ENCODE peak calls at places on chromosome 7, in six cellular contexts. M, Y, A, Z, Q and R are unnamed samples.
A peak's percentile ranks its signal among the peaks of the same experiment; 100 is the strongest.

GRCh38 chr7:409344-410281 is 110.0 kb downstream of the PDGFA start:
- DNase-seq in M (no peak), Y (no peak), A (no peak), Z (no peak), Q (no peak), R (no peak)

GRCh38 chr7:116776610-116777289 is 85.6 kb upstream of the CAPZA2 start:
- DNase-seq in M (peak; percentile 97), Y (peak; percentile 5), A (peak; percentile 91), Z (no peak), Q (no peak), R (no peak)

GRCh38 chr7:826230-826905 is 5.9 kb upstream of the SUN1 start:
- DNase-seq in M (no peak), Y (no peak), A (no peak), Z (no peak), Q (peak; percentile 56), R (no peak)

GRCh38 chr7:1142051-1142635 is 17.9 kb downstream of the ZFAND2A start:
- DNase-seq in M (no peak), Y (no peak), A (no peak), Z (no peak), Q (no peak), R (no peak)

GRCh38 chr7:57220746-57221145 is 88.5 kb upstream of the ZNF479 start:
- DNase-seq in M (no peak), Y (no peak), A (no peak), Z (no peak), Q (no peak), R (no peak)

GRCh38 chr7:127578036-127578684 is 7.2 kb downstream of the GCC1 start:
- DNase-seq in M (no peak), Y (no peak), A (peak; percentile 22), Z (no peak), Q (peak; percentile 46), R (no peak)

GRCh38 chr7:77727527-77727926 is 31.3 kb downstream of the RSBN1L start:
- DNase-seq in M (no peak), Y (no peak), A (no peak), Z (no peak), Q (no peak), R (no peak)

GRCh38 chr7:77458786-77459185 is 42.6 kb upstream of the GSAP start:
- DNase-seq in M (no peak), Y (no peak), A (no peak), Z (no peak), Q (no peak), R (no peak)

GRCh38 chr7:135208417-135208793 is 2.9 kb downstream of the WDR91 start:
- DNase-seq in M (no peak), Y (no peak), A (no peak), Z (no peak), Q (no peak), R (no peak)

GRCh38 chr7:113247198-113247597 is 128.8 kb upstream of the SMIM30 start:
- DNase-seq in M (no peak), Y (no peak), A (peak; percentile 4), Z (no peak), Q (no peak), R (no peak)

GRCh38 chr7:150361807-150362621 is 6.6 kb upstream of the REPIN1 start:
- DNase-seq in M (no peak), Y (no peak), A (no peak), Z (no peak), Q (no peak), R (no peak)

GRCh38 chr7:22564511-22565045 is 64.6 kb upstream of the STEAP1B start:
- DNase-seq in M (no peak), Y (no peak), A (peak; percentile 94), Z (no peak), Q (no peak), R (no peak)

GRCh38 chr7:92868683-92869293 is 32.4 kb upstream of the CDK6 start:
- DNase-seq in M (no peak), Y (no peak), A (no peak), Z (no peak), Q (no peak), R (no peak)

GRCh38 chr7:94266278-94266677 is 128.4 kb upstream of the COL1A2 start:
- DNase-seq in M (no peak), Y (no peak), A (no peak), Z (no peak), Q (no peak), R (no peak)

GRCh38 chr7:23072043-23072442 is 33.5 kb upstream of the KLHL7 start:
- DNase-seq in M (no peak), Y (no peak), A (peak; percentile 12), Z (no peak), Q (no peak), R (no peak)

GRCh38 chr7:155450828-155451521 is 7.0 kb upstream of the EN2 start:
- DNase-seq in M (no peak), Y (no peak), A (no peak), Z (no peak), Q (no peak), R (no peak)

GRCh38 chr7:27157717-27158431 is 1.4 kb upstream of the HOXA7 start:
- DNase-seq in M (no peak), Y (no peak), A (peak; percentile 7), Z (no peak), Q (peak; percentile 2), R (no peak)
- TF ChIP-seq CTCF in M (no peak), Y (no peak), A (no peak), Z (no peak), Q (no peak), R (no peak)

GRCh38 chr7:104106106-104106505 is 101.7 kb downstream of the ORC5 start:
- DNase-seq in M (no peak), Y (no peak), A (peak; percentile 27), Z (no peak), Q (no peak), R (no peak)
- TF ChIP-seq CTCF in M (no peak), Y (no peak), A (peak; percentile 41), Z (no peak), Q (peak; percentile 38), R (no peak)

GRCh38 chr7:132930881-132931280 is 151.0 kb downstream of the CHCHD3 start:
- DNase-seq in M (no peak), Y (no peak), A (no peak), Z (no peak), Q (no peak), R (no peak)
- TF ChIP-seq CTCF in M (peak; percentile 20), Y (no peak), A (peak; percentile 44), Z (peak; percentile 24), Q (peak; percentile 69), R (peak; percentile 12)

GRCh38 chr7:55556492-55556891 is 15.8 kb downstream of the VOPP1 start:
- DNase-seq in M (no peak), Y (no peak), A (no peak), Z (no peak), Q (no peak), R (no peak)

GRCh38 chr7:55555160-55555559 is 17.1 kb downstream of the VOPP1 start:
- DNase-seq in M (no peak), Y (no peak), A (no peak), Z (no peak), Q (no peak), R (no peak)

GRCh38 chr7:55558962-55559920 is 13.1 kb downstream of the VOPP1 start:
- DNase-seq in M (no peak), Y (no peak), A (no peak), Z (no peak), Q (no peak), R (no peak)

GRCh38 chr7:55556031-55556430 is 16.3 kb downstream of the VOPP1 start:
- DNase-seq in M (no peak), Y (no peak), A (no peak), Z (no peak), Q (no peak), R (no peak)

DNA sequence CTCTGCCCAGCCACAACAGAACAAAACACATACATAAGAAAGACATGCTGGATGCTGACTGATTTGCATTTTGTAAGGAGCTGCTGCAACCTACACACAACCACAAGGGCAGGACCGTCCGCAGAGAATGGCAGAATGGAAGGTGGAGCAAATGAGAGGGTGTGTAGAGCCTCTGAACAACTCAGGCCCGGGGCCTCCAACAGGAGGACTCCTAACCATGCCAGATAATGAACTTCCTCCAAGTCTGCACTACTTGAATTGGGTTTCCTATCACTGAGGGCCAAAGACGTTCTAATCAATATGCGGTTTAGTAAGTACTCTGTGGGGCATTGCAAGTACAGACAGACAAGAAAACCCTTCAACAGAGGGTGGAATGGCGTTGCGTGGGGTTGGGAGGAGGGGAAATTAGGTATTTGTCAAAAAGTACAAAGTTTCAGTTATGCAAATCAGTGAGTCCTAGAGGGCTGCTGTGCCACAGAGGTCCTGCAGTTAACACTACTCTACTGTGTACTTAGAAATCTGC is 14.6 kb downstream of the VOPP1 start:
- DNase-seq in M (no peak), Y (peak; percentile 66), A (no peak), Z (peak; percentile 76), Q (no peak), R (peak; percentile 75)
- TF ChIP-seq CTCF in M (no peak), Y (no peak), A (no peak), Z (no peak), Q (no peak), R (no peak)